ENCODE peak calls at places on chromosomes 3 and 15, in nine cellular contexts. One of them, this sample, is unnamed.

GRCh38 chr3:72379500-72380187 is 468.6 kb downstream of the SHQ1 start:
- DNase-seq in HepG2: no peak
- DNase-seq in breast epithelium: no peak
- DNase-seq in SK-N-SH: no peak
- DNase-seq in stomach: no peak
- DNase-seq in sigmoid colon: no peak
- DNase-seq in Panc1: no peak
- DNase-seq in upper lobe of left lung: no peak
- DNase-seq in spleen: no peak
- DNase-seq in this sample: no peak

GRCh38 chr15:58378241-58379085 is 53.3 kb upstream of the LIPC start:
- DNase-seq in HepG2: no peak
- DNase-seq in breast epithelium: no peak
- DNase-seq in SK-N-SH: no peak
- DNase-seq in stomach: no peak
- DNase-seq in sigmoid colon: no peak
- DNase-seq in Panc1: no peak
- DNase-seq in upper lobe of left lung: no peak
- DNase-seq in spleen: no peak
- DNase-seq in this sample: no peak

GRCh38 chr3:45205126-45205525 is 21.0 kb downstream of the TMEM158 start:
- DNase-seq in HepG2: no peak
- DNase-seq in breast epithelium: no peak
- DNase-seq in SK-N-SH: no peak
- DNase-seq in stomach: no peak
- DNase-seq in sigmoid colon: no peak
- DNase-seq in Panc1: no peak
- DNase-seq in upper lobe of left lung: no peak
- DNase-seq in spleen: no peak
- DNase-seq in this sample: no peak

GRCh38 chr3:11764931-11765363 is 81.7 kb downstream of the TAMM41 start:
- DNase-seq in HepG2: no peak
- DNase-seq in breast epithelium: no peak
- DNase-seq in SK-N-SH: no peak
- DNase-seq in stomach: no peak
- DNase-seq in sigmoid colon: no peak
- DNase-seq in Panc1: no peak
- DNase-seq in upper lobe of left lung: no peak
- DNase-seq in spleen: no peak
- DNase-seq in this sample: no peak

GRCh38 chr15:88013111-88013510 is 243.4 kb downstream of the NTRK3 start:
- DNase-seq in HepG2: no peak
- DNase-seq in breast epithelium: no peak
- DNase-seq in SK-N-SH: no peak
- DNase-seq in stomach: no peak
- DNase-seq in sigmoid colon: no peak
- DNase-seq in Panc1: no peak
- DNase-seq in upper lobe of left lung: no peak
- DNase-seq in spleen: no peak
- DNase-seq in this sample: no peak

GRCh38 chr3:10600159-10601125 is 95.1 kb upstream of the ATP2B2 start:
- DNase-seq in HepG2: no peak
- DNase-seq in breast epithelium: peak
- DNase-seq in SK-N-SH: peak
- DNase-seq in stomach: no peak
- DNase-seq in sigmoid colon: no peak
- DNase-seq in Panc1: no peak
- DNase-seq in upper lobe of left lung: no peak
- DNase-seq in spleen: peak
- DNase-seq in this sample: no peak

GRCh38 chr3:187185759-187186158 is 11.5 kb upstream of the RTP1 start:
- DNase-seq in HepG2: no peak
- DNase-seq in breast epithelium: no peak
- DNase-seq in SK-N-SH: no peak
- DNase-seq in stomach: no peak
- DNase-seq in sigmoid colon: no peak
- DNase-seq in Panc1: no peak
- DNase-seq in upper lobe of left lung: no peak
- DNase-seq in spleen: no peak
- DNase-seq in this sample: no peak

GRCh38 chr15:76185716-76186115 is 125.6 kb downstream of the ETFA start:
- DNase-seq in HepG2: peak
- DNase-seq in breast epithelium: no peak
- DNase-seq in SK-N-SH: no peak
- DNase-seq in stomach: peak
- DNase-seq in sigmoid colon: no peak
- DNase-seq in Panc1: peak
- DNase-seq in upper lobe of left lung: no peak
- DNase-seq in spleen: no peak
- DNase-seq in this sample: no peak

GRCh38 chr3:69422751-69423150 is 36.9 kb upstream of the FRMD4B start:
- DNase-seq in HepG2: no peak
- DNase-seq in breast epithelium: no peak
- DNase-seq in SK-N-SH: no peak
- DNase-seq in stomach: no peak
- DNase-seq in sigmoid colon: no peak
- DNase-seq in Panc1: no peak
- DNase-seq in upper lobe of left lung: no peak
- DNase-seq in spleen: no peak
- DNase-seq in this sample: no peak

GRCh38 chr3:114223146-114223545 is 14.2 kb downstream of the ZNF80 start:
- DNase-seq in HepG2: no peak
- DNase-seq in breast epithelium: no peak
- DNase-seq in SK-N-SH: no peak
- DNase-seq in stomach: no peak
- DNase-seq in sigmoid colon: no peak
- DNase-seq in Panc1: no peak
- DNase-seq in upper lobe of left lung: no peak
- DNase-seq in spleen: no peak
- DNase-seq in this sample: no peak

GRCh38 chr15:89361451-89362202 is 27.0 kb upstream of the POLG start:
- DNase-seq in HepG2: peak
- DNase-seq in breast epithelium: no peak
- DNase-seq in SK-N-SH: peak
- DNase-seq in stomach: peak
- DNase-seq in sigmoid colon: peak
- DNase-seq in Panc1: no peak
- DNase-seq in upper lobe of left lung: peak
- DNase-seq in spleen: peak
- DNase-seq in this sample: peak

GRCh38 chr3:82087958-82088357 is 326.5 kb upstream of the GBE1 start:
- DNase-seq in HepG2: peak
- DNase-seq in breast epithelium: no peak
- DNase-seq in SK-N-SH: no peak
- DNase-seq in stomach: no peak
- DNase-seq in sigmoid colon: no peak
- DNase-seq in Panc1: peak
- DNase-seq in upper lobe of left lung: no peak
- DNase-seq in spleen: no peak
- DNase-seq in this sample: no peak

GRCh38 chr15:34647569-34648334 is 64.3 kb upstream of the GOLGA8B start:
- DNase-seq in HepG2: no peak
- DNase-seq in breast epithelium: no peak
- DNase-seq in SK-N-SH: no peak
- DNase-seq in stomach: no peak
- DNase-seq in sigmoid colon: no peak
- DNase-seq in Panc1: no peak
- DNase-seq in upper lobe of left lung: no peak
- DNase-seq in spleen: no peak
- DNase-seq in this sample: no peak

DNA sequence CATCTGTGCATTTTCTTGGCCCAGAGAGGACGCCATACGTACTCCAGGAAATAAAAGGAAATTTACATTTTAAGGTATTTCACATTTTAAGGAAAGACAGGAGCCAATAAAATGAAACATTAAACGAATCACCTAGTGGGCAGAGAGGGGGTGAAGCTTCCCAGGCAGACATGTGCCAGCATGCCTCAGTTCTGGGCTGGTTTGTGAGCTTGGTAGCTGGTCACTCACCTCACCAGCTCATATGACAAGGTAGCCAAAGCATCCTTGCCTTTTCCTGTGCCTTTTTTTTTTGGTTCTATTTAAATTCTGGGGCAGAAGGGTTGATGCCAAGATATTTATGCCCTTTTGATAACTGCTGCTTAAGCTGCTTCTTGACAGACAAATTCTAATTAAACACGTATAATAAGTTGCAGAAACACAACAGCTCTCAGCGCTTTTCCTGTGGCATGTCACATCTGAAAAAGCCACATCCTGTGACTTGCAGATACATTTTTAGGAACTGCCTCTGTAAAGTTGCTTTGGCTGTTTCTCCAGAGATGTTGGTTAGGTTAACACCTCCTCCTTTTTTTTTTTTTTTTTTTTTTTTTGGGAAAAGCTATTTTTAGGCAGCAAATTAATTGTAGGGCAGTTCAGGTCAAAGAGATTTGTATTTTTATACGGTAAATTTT is 218.6 kb downstream of the PDCD6IP start:
- DNase-seq in HepG2: no peak
- DNase-seq in breast epithelium: no peak
- DNase-seq in SK-N-SH: no peak
- DNase-seq in stomach: no peak
- DNase-seq in sigmoid colon: no peak
- DNase-seq in Panc1: no peak
- DNase-seq in upper lobe of left lung: no peak
- DNase-seq in spleen: no peak
- DNase-seq in this sample: no peak
- TF ChIP-seq CTCF in HepG2: no peak
- TF ChIP-seq CTCF in breast epithelium: no peak
- TF ChIP-seq CTCF in SK-N-SH: no peak
- TF ChIP-seq CTCF in stomach: no peak
- TF ChIP-seq CTCF in sigmoid colon: no peak
- TF ChIP-seq CTCF in Panc1: no peak
- TF ChIP-seq CTCF in upper lobe of left lung: no peak
- TF ChIP-seq CTCF in spleen: no peak
- TF ChIP-seq CTCF in this sample: no peak

GRCh38 chr15:25089577-25089976 is 134.8 kb downstream of the SNRPN start:
- DNase-seq in HepG2: no peak
- DNase-seq in breast epithelium: no peak
- DNase-seq in SK-N-SH: no peak
- DNase-seq in stomach: no peak
- DNase-seq in sigmoid colon: no peak
- DNase-seq in Panc1: no peak
- DNase-seq in upper lobe of left lung: no peak
- DNase-seq in spleen: peak
- DNase-seq in this sample: no peak
- TF ChIP-seq POLR2AphosphoS5 in HepG2: no peak
- TF ChIP-seq POLR2AphosphoS5 in breast epithelium: no peak
- TF ChIP-seq POLR2AphosphoS5 in SK-N-SH: no peak
- TF ChIP-seq POLR2AphosphoS5 in stomach: no peak
- TF ChIP-seq POLR2AphosphoS5 in sigmoid colon: no peak
- TF ChIP-seq POLR2AphosphoS5 in Panc1: no peak
- TF ChIP-seq POLR2AphosphoS5 in upper lobe of left lung: no peak
- TF ChIP-seq POLR2AphosphoS5 in spleen: no peak
- TF ChIP-seq POLR2AphosphoS5 in this sample: no peak

DNA sequence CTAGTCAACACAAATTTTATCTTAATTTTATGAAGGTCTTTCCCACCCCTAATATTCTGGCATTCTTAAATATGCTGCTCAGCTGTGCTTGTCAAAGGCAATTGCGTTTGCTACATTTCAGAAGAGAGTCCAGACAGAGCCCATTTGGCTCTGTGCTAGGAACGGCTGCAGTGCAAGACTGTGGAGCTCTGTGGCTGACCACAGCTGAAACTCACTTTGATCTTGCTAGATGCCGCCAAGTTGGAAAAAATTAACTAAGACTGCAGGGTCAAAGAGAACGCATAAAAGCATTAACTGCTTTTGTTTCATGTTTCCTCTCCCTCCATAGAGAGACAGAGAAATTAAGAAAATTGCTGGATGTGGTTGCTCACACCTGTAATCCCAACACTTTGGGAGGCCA is 7.6 kb upstream of the PPP1R2 start:
- DNase-seq in HepG2: peak
- DNase-seq in breast epithelium: no peak
- DNase-seq in SK-N-SH: no peak
- DNase-seq in stomach: no peak
- DNase-seq in sigmoid colon: no peak
- DNase-seq in Panc1: no peak
- DNase-seq in upper lobe of left lung: no peak
- DNase-seq in spleen: no peak
- DNase-seq in this sample: no peak
- TF ChIP-seq CTCF in HepG2: no peak
- TF ChIP-seq CTCF in breast epithelium: no peak
- TF ChIP-seq CTCF in SK-N-SH: no peak
- TF ChIP-seq CTCF in stomach: no peak
- TF ChIP-seq CTCF in sigmoid colon: no peak
- TF ChIP-seq CTCF in Panc1: no peak
- TF ChIP-seq CTCF in upper lobe of left lung: no peak
- TF ChIP-seq CTCF in spleen: no peak
- TF ChIP-seq CTCF in this sample: no peak

GRCh38 chr3:130789678-130790340 is 43.2 kb upstream of the PIK3R4 start:
- DNase-seq in HepG2: no peak
- DNase-seq in breast epithelium: no peak
- DNase-seq in SK-N-SH: no peak
- DNase-seq in stomach: no peak
- DNase-seq in sigmoid colon: no peak
- DNase-seq in Panc1: no peak
- DNase-seq in upper lobe of left lung: no peak
- DNase-seq in spleen: no peak
- DNase-seq in this sample: no peak

GRCh38 chr3:130792241-130792640 is 45.6 kb upstream of the PIK3R4 start:
- DNase-seq in HepG2: no peak
- DNase-seq in breast epithelium: no peak
- DNase-seq in SK-N-SH: no peak
- DNase-seq in stomach: no peak
- DNase-seq in sigmoid colon: no peak
- DNase-seq in Panc1: no peak
- DNase-seq in upper lobe of left lung: no peak
- DNase-seq in spleen: no peak
- DNase-seq in this sample: peak

GRCh38 chr3:130783629-130784028 is 37.0 kb upstream of the PIK3R4 start:
- DNase-seq in HepG2: no peak
- DNase-seq in breast epithelium: no peak
- DNase-seq in SK-N-SH: no peak
- DNase-seq in stomach: no peak
- DNase-seq in sigmoid colon: no peak
- DNase-seq in Panc1: no peak
- DNase-seq in upper lobe of left lung: no peak
- DNase-seq in spleen: no peak
- DNase-seq in this sample: no peak

GRCh38 chr3:130786306-130786705 is 39.7 kb upstream of the PIK3R4 start:
- DNase-seq in HepG2: no peak
- DNase-seq in breast epithelium: no peak
- DNase-seq in SK-N-SH: no peak
- DNase-seq in stomach: no peak
- DNase-seq in sigmoid colon: no peak
- DNase-seq in Panc1: no peak
- DNase-seq in upper lobe of left lung: no peak
- DNase-seq in spleen: no peak
- DNase-seq in this sample: no peak

DNA sequence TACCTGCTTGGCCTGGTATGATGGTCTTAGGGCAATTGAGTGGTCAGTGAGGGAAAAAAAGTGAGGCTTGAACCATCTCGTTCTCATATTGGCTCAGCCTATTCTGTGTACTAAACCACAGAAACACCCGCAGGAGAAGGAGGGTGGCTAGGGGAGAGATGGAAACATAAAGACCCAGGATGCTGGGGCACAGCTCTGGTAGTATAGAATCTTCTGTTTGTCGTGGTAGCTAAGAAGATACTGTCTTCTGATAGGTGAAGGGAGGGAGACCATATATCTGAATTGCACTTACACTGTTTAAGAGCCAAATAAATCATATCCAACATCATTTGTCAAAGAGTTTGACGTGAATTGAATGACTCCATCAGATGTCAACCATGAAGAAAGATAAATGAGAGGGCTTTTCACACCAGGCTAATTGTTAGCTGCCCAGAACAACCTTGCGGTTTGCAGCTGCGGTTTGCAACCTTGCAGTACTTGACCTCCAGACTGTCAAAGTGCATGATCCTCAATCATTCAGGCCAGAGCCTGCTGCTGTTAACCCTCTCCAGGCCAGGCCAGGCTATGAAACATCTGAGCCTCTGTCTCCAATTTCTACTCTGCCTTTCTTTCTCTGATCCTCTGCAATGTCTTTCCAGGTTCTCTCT is 40.9 kb upstream of the PIK3R4 start:
- DNase-seq in HepG2: no peak
- DNase-seq in breast epithelium: no peak
- DNase-seq in SK-N-SH: no peak
- DNase-seq in stomach: no peak
- DNase-seq in sigmoid colon: no peak
- DNase-seq in Panc1: no peak
- DNase-seq in upper lobe of left lung: no peak
- DNase-seq in spleen: no peak
- DNase-seq in this sample: no peak
- TF ChIP-seq POLR2AphosphoS5 in HepG2: no peak
- TF ChIP-seq POLR2AphosphoS5 in breast epithelium: no peak
- TF ChIP-seq POLR2AphosphoS5 in SK-N-SH: no peak
- TF ChIP-seq POLR2AphosphoS5 in stomach: no peak
- TF ChIP-seq POLR2AphosphoS5 in sigmoid colon: no peak
- TF ChIP-seq POLR2AphosphoS5 in Panc1: no peak
- TF ChIP-seq POLR2AphosphoS5 in upper lobe of left lung: no peak
- TF ChIP-seq POLR2AphosphoS5 in spleen: no peak
- TF ChIP-seq POLR2AphosphoS5 in this sample: no peak